ENCODE peak calls at places on chromosomes 6 and 20, in five cellular contexts. G is SK-MEL-5; D is NCI-H345; K is effector memory CD4-positive, alpha-beta T cell; A is endodermal cell. L is an unnamed sample.
A peak's percentile ranks its signal among the peaks of the same experiment; 100 is the strongest.

GRCh38 chr6:159826968-159827647 is 27.0 kb downstream of the PNLDC1 start:
- DNase-seq in K (no peak), G (no peak), D (peak; percentile 5), A (no peak), L (peak; percentile 21)

GRCh38 chr6:25659633-25660368 is 7.8 kb downstream of the SCGN start:
- DNase-seq in G (no peak), D (peak; percentile 84), K (no peak), A (no peak), L (no peak)

GRCh38 chr20:18879262-18879661 is 65.7 kb downstream of the SCP2D1 start:
- DNase-seq in G (no peak), A (no peak), K (no peak), D (no peak), L (no peak)

GRCh38 chr20:63319164-63320040 is 26.4 kb downstream of the COL20A1 start:
- DNase-seq in G (no peak), D (no peak), K (no peak), A (no peak), L (no peak)

GRCh38 chr6:38973178-38974057 is 75.2 kb upstream of the GLP1R start:
- DNase-seq in K (no peak), D (peak; percentile 59), A (no peak), G (peak; percentile 77), L (no peak)

GRCh38 chr6:161265975-161266374 is 7.9 kb downstream of the AGPAT4 start:
- DNase-seq in G (no peak), A (no peak), D (no peak), K (no peak), L (no peak)

GRCh38 chr6:133854633-133855598 is 34.0 kb upstream of the TCF21 start:
- DNase-seq in D (no peak), K (no peak), G (no peak), A (peak; percentile 81), L (no peak)

GRCh38 chr6:87808005-87808757 is 106.1 kb upstream of the AKIRIN2 start:
- DNase-seq in K (no peak), D (peak; percentile 26), G (no peak), A (no peak), L (no peak)

GRCh38 chr6:155352812-155353211 is 38.5 kb upstream of the TFB1M start:
- DNase-seq in A (no peak), D (no peak), G (no peak), K (no peak), L (no peak)

GRCh38 chr6:12163149-12163548 is 127.0 kb upstream of the EDN1 start:
- DNase-seq in D (no peak), A (no peak), K (no peak), G (no peak), L (no peak)

GRCh38 chr20:62875419-62876355 is 14.1 kb upstream of the TCFL5 start:
- DNase-seq in G (peak; percentile 94), K (no peak), D (peak; percentile 85), A (peak; percentile 96), L (peak; percentile 47)

GRCh38 chr6:52077961-52078613 is 9.3 kb downstream of the PKHD1 start:
- DNase-seq in D (no peak), K (no peak), A (peak; percentile 67), G (no peak), L (no peak)

GRCh38 chr20:40511478-40511877 is 177.6 kb downstream of the MAFB start:
- DNase-seq in K (no peak), G (no peak), D (no peak), A (peak; percentile 55), L (peak; percentile 53)

GRCh38 chr6:29493261-29493660 is 5.5 kb upstream of the MAS1L start:
- DNase-seq in D (no peak), G (no peak), K (no peak), A (no peak), L (no peak)

GRCh38 chr20:13821876-13822275 is 37.0 kb downstream of the NDUFAF5 start:
- DNase-seq in A (no peak), G (no peak), D (no peak), K (no peak), L (no peak)

GRCh38 chr6:69719602-69720193 is 77.1 kb downstream of the LMBRD1 start:
- DNase-seq in A (peak; percentile 48), G (peak; percentile 66), D (no peak), K (no peak), L (no peak)

GRCh38 chr6:13992417-13993055 is 67.8 kb downstream of the RNF182 start:
- DNase-seq in D (no peak), A (no peak), G (no peak), K (no peak), L (no peak)

GRCh38 chr6:165573671-165574070 is 89.4 kb downstream of the PDE10A start:
- DNase-seq in K (no peak), A (peak; percentile 82), D (no peak), G (peak; percentile 68), L (no peak)

GRCh38 chr20:8454137-8454712 is 322.2 kb downstream of the PLCB1 start:
- DNase-seq in K (no peak), A (peak; percentile 69), D (peak; percentile 15), G (peak; percentile 86), L (no peak)

GRCh38 chr6:32700391-32701040 is 34.1 kb upstream of the HLA-DQB1 start:
- DNase-seq in A (peak; percentile 80), D (peak; percentile 5), K (no peak), G (peak; percentile 75), L (peak; percentile 13)

GRCh38 chr6:44475417-44475778 is 87.9 kb downstream of the CDC5L start:
- DNase-seq in A (no peak), G (no peak), D (no peak), K (no peak), L (no peak)

GRCh38 chr20:57397693-57398108 is 6.5 kb downstream of the RBM38 start:
- DNase-seq in D (no peak), G (no peak), A (no peak), K (peak; percentile 50), L (no peak)

GRCh38 chr6:41271901-41272395 is 14.5 kb downstream of the TREM1 start:
- DNase-seq in K (no peak), G (no peak), D (no peak), A (no peak), L (peak; percentile 7)

GRCh38 chr6:168362276-168362990 is 42.9 kb upstream of the DACT2 start:
- DNase-seq in A (no peak), D (no peak), G (no peak), K (no peak), L (no peak)

GRCh38 chr20:1646975-1647431 is 10.6 kb downstream of the SIRPG start:
- DNase-seq in D (no peak), G (no peak), K (no peak), A (no peak), L (no peak)

GRCh38 chr6:38164131-38164481 is 344.6 kb downstream of the ZFAND3 start:
- DNase-seq in K (no peak), G (no peak), A (no peak), D (no peak), L (no peak)

GRCh38 chr20:61949714-61950630 is 115.7 kb downstream of the TAF4 start:
- DNase-seq in D (no peak), G (no peak), K (no peak), A (no peak), L (no peak)

GRCh38 chr6:13113956-13114593 is 214.3 kb downstream of the TBC1D7 start:
- DNase-seq in G (no peak), D (no peak), K (no peak), A (no peak), L (no peak)

GRCh38 chr6:36629792-36630191 is 35.6 kb downstream of the SRSF3 start:
- DNase-seq in G (no peak), A (no peak), K (no peak), D (no peak), L (no peak)

GRCh38 chr6:166776571-166776970 is 149.5 kb upstream of the RPS6KA2 start:
- DNase-seq in D (no peak), G (no peak), A (no peak), K (no peak), L (no peak)

L was measured in gastrocnemius medialis.